ENCODE peak calls at places on chromosome X, in seven cellular contexts. X, B, G, L, J, Y and E are unnamed samples.

GRCh38 chrX:151169783-151170182 is 6.6 kb upstream of the GPR50 start:
- DNase-seq in X (no peak), B (no peak), G (no peak), L (no peak), J (no peak), Y (no peak), E (no peak)

GRCh38 chrX:118459494-118459893 is 36.1 kb upstream of the DOCK11 start:
- DNase-seq in X (no peak), B (no peak), G (no peak), L (peak), J (no peak), Y (no peak), E (no peak)

GRCh38 chrX:133056341-133056740 is 40.6 kb downstream of the USP26 start:
- DNase-seq in X (no peak), B (no peak), G (no peak), L (no peak), J (no peak), Y (no peak), E (no peak)

GRCh38 chrX:11381464-11381863 is 88.3 kb downstream of the AMELX start:
- DNase-seq in X (no peak), B (no peak), G (no peak), L (peak), J (peak), Y (peak), E (peak)

GRCh38 chrX:67555578-67556203 is 11.9 kb downstream of the AR start:
- DNase-seq in X (no peak), B (peak), G (no peak), L (peak), J (peak), Y (no peak), E (no peak)

GRCh38 chrX:318739-319578 is at the start of gene GTPBP6:
- DNase-seq in X (peak), B (peak), G (peak), L (peak), J (peak), Y (peak), E (peak)

GRCh38 chrX:68672581-68673318 is 25.3 kb downstream of the STARD8 start:
- DNase-seq in X (no peak), B (no peak), G (no peak), L (no peak), J (no peak), Y (no peak), E (peak)

GRCh38 chrX:134599173-134599914 is 58.9 kb downstream of the PLAC1 start:
- DNase-seq in X (no peak), B (no peak), G (no peak), L (no peak), J (no peak), Y (no peak), E (peak)

GRCh38 chrX:84729809-84730208 is 227.6 kb upstream of the HDX start:
- DNase-seq in X (no peak), B (no peak), G (no peak), L (peak), J (no peak), Y (no peak), E (peak)

GRCh38 chrX:12951590-12951965 is 23.3 kb upstream of the TMSB4X start:
- DNase-seq in X (no peak), B (no peak), G (no peak), L (no peak), J (no peak), Y (no peak), E (no peak)

GRCh38 chrX:13152511-13152868 is 108.1 kb upstream of the FAM9C start:
- DNase-seq in X (no peak), B (no peak), G (no peak), L (no peak), J (no peak), Y (no peak), E (no peak)

GRCh38 chrX:12153741-12154140 is 15.5 kb downstream of the FRMPD4 start:
- DNase-seq in X (no peak), B (no peak), G (no peak), L (no peak), J (no peak), Y (no peak), E (no peak)

GRCh38 chrX:49187526-49187925 is 1.4 kb upstream of the PRICKLE3 start:
- DNase-seq in X (no peak), B (no peak), G (no peak), L (no peak), J (no peak), Y (no peak), E (no peak)

GRCh38 chrX:86148594-86148993 is 343 bp downstream of the DACH2 start:
- DNase-seq in X (peak), B (no peak), G (no peak), L (no peak), J (no peak), Y (no peak), E (no peak)

GRCh38 chrX:134004038-134004437 is 18.6 kb upstream of the GPC3 start:
- DNase-seq in X (no peak), B (no peak), G (no peak), L (no peak), J (no peak), Y (peak), E (no peak)

GRCh38 chrX:19085975-19086772 is 36.1 kb downstream of the ADGRG2 start:
- DNase-seq in X (no peak), B (no peak), G (no peak), L (no peak), J (no peak), Y (no peak), E (no peak)

GRCh38 chrX:49233176-49233575 is at the start of gene CACNA1F:
- DNase-seq in X (no peak), B (no peak), G (no peak), L (no peak), J (no peak), Y (no peak), E (no peak)

GRCh38 chrX:68936608-68937007 is 107.8 kb downstream of the EFNB1 start:
- DNase-seq in X (peak), B (peak), G (no peak), L (no peak), J (peak), Y (no peak), E (peak)

GRCh38 chrX:12929701-12930100 is 23.3 kb downstream of the TLR8 start:
- DNase-seq in X (no peak), B (no peak), G (no peak), L (no peak), J (no peak), Y (no peak), E (no peak)

GRCh38 chrX:152640039-152640818 is 2.5 kb downstream of the GABRQ start:
- DNase-seq in X (no peak), B (no peak), G (no peak), L (no peak), J (no peak), Y (no peak), E (no peak)

GRCh38 chrX:124736553-124737240 is 390.3 kb downstream of the SH2D1A start:
- DNase-seq in X (peak), B (no peak), G (no peak), L (no peak), J (no peak), Y (no peak), E (no peak)

GRCh38 chrX:40908026-40908425 is 172.7 kb upstream of the MED14 start:
- DNase-seq in X (no peak), B (no peak), G (no peak), L (no peak), J (no peak), Y (no peak), E (no peak)

GRCh38 chrX:133444196-133444595 is 28.9 kb upstream of the GPC4 start:
- DNase-seq in X (no peak), B (no peak), G (no peak), L (no peak), J (no peak), Y (no peak), E (no peak)

GRCh38 chrX:48068096-48068887 is 3.1 kb downstream of the ZNF630 start:
- DNase-seq in X (no peak), B (no peak), G (no peak), L (no peak), J (no peak), Y (no peak), E (no peak)

GRCh38 chrX:149513713-149514427 is 8.8 kb upstream of the IDS start:
- DNase-seq in X (no peak), B (no peak), G (no peak), L (no peak), J (no peak), Y (no peak), E (no peak)

GRCh38 chrX:45712067-45712466 is 511.4 kb upstream of the DIPK2B start:
- DNase-seq in X (no peak), B (no peak), G (no peak), L (no peak), J (no peak), Y (no peak), E (no peak)

GRCh38 chrX:101391831-101392230 is 1.0 kb downstream of the RPL36A start:
- DNase-seq in X (no peak), B (no peak), G (no peak), L (no peak), J (no peak), Y (no peak), E (no peak)

GRCh38 chrX:101394372-101394771 is 3.6 kb downstream of the RPL36A start:
- DNase-seq in X (no peak), B (no peak), G (no peak), L (no peak), J (no peak), Y (no peak), E (no peak)

GRCh38 chrX:101390664-101391525 is at the start of gene RPL36A:
- DNase-seq in X (peak), B (peak), G (peak), L (peak), J (peak), Y (peak), E (peak)

GRCh38 chrX:101395789-101396188 is 5.0 kb downstream of the RPL36A start:
- DNase-seq in X (no peak), B (no peak), G (no peak), L (peak), J (no peak), Y (no peak), E (no peak)

DNA sequence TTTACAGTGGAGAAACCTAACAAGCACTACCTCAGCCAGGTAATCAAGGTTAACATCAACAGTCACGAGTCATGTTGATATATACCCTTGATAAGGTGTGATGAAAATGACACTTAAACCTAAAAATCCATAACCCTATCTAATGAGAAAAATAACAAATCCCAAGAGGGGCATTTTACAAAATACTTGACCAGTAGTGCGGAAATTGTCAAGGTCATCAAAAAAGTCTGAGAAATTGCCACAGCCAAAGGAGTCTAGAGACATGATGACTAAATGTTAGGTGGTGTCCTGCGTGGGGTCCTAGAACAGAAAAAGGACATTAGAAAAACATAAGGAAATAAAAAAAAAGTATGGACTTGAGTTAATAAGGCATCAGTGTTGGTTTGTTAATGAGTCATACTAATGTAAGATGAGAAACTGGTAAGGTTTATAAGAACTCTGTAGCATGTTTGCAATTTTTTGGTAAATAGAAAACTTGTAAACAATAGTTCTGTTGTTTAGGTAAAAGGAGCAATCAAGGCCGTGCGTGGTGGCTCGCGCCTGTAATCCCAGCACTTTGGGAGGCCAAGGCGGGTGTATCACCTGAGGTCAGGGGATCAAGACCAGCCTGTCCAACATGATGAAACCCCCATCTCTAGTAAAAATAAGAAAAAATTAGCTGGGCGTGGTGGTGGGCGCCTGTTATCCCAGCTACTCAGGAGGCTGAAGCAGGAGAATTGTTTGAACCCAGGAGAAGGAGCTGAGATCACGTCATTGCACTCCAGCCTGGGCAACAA is 2.9 kb downstream of the RPL36A start:
- DNase-seq in X (no peak), B (no peak), G (no peak), L (no peak), J (no peak), Y (no peak), E (no peak)
- TF ChIP-seq POLR2AphosphoS5 in X (no peak), B (no peak), G (no peak), L (no peak), J (no peak), Y (no peak), E (no peak)

DNA sequence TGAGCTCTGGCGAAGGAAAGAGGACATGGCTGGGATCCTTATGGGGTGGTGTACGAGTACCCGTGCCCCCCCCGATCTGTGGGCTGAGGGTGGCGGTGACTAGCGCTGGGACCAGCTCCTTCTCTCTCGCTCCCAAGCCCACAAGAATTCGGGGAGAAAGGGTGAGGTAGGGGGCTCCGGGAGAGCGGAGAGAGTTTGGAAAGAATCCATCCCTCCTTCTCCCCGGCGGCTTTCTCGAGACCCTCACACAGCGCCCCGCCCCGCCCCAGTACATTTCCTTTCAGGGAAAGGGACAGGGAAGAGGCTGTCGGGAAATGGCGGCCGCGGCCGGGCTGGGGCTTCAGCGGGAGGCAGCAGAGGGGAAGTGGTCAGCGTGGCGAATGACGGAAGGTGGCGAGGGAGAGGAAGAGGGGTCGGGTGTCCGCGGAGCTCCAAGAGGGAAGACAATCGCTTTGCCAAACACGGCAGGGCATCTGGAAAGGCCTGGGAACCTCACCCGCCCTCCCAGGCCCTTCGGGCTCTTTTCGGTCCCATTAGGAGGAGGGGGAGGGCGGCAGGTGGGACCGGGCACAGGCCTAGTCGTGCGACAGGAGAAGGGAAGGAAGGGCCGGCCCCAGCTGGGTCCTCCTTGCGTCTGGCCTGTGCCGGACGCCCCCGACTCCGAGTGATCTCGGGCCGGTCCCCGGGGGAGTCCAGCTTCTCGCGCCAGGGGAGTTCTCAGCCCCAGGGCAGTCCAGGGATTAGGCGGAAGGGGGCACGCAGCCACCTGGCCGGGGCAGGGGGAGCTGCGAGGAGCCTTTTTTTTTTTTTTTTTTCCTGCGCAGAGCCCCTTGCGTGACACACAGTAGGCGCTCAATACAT is 10.2 kb downstream of the HNRNPH2 start:
- DNase-seq in X (peak), B (peak), G (no peak), L (no peak), J (peak), Y (peak), E (peak)
- TF ChIP-seq POLR2A in X (no peak), B (no peak), G (no peak), L (no peak), J (peak), Y (no peak), E (no peak)

GRCh38 chrX:37349131-37350033 is at the start of gene PRRG1:
- DNase-seq in X (peak), B (peak), G (peak), L (peak), J (peak), Y (peak), E (peak)
- TF ChIP-seq POLR2AphosphoS5 in X (peak), B (peak), G (peak), L (peak), J (peak), Y (peak), E (peak)

DNA sequence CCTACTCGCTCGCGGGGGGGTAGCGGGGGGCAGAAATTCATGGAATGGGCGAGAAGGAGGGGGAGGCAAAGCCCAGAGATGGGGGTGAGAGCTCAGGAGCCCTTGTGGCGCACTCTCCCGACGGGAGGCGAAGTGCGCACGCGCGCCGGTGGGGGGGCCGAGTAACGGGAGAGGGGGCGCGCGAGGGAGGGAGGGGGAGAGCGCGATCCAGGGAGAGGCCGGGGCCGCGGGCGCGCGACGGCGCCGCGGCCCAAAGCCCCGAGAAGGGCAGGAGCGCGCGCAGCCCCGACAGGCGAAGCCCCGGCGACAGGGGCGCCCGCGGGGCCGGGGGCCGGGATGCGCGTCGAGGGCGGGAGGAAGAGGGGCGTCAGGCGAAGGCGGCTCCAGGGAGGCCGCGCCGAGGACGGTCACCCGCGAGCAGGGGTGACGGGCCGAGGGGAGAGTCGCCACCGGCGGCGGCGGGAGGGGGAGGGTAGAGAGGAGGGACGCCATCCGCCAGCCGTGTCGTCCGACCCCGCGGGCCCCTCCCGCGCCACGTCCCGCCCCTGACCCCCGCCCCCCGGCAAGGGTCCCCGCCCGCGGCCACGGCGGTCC is 417 bp downstream of the MECP2 start:
- DNase-seq in X (peak), B (peak), G (peak), L (peak), J (peak), Y (peak), E (peak)
- TF ChIP-seq POLR2A in X (no peak), B (no peak), G (no peak), L (no peak), J (no peak), Y (no peak), E (no peak)

DNA sequence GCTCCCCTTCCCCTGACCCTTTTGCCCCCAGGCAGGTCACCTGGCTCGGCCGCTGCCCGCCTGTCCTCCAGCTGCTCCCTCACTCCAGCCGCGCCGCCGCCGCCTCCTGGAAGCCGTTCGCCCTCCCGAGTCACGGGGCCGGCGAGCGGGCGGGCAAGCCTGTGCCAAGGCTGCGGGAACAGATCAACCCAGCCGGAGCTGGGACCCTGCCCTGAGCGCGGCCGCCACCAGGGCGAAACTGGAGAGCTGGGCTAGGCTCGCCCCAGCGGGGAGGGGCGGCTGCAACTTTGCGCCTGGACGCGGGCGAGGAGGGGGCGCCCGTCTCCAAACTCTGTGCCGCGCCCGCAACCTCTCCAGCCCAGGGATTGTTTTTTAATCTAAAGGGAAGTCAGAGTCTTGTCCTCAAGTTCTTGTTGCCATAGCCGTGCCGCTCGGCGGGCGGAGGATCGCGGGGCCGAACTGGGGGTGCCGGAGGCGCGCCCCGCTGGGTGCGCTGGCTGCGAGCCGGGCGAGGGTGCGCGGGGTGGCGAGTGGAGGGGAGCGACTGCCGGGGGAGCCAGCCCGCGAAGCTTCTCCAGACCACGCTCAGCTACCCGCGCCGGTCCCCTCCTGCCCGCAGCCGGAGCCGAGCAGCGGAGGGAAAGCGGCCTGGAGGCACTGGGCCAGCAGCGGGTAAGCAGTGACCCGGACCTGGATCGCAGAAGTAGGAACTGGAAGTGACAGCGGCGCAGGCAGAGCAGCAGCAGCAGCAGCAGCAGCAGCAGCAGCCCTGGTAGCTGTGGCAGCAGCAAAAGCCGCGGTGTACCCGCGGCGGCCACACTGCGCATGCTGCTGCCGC is 13.4 kb downstream of the ARHGEF6 start:
- DNase-seq in X (peak), B (peak), G (peak), L (peak), J (peak), Y (peak), E (peak)
- TF ChIP-seq POLR2AphosphoS5 in X (peak), B (peak), G (peak), L (no peak), J (peak), Y (no peak), E (peak)

GRCh38 chrX:101925733-101926132 is 6.1 kb downstream of the ZMAT1 start:
- DNase-seq in X (no peak), B (no peak), G (no peak), L (no peak), J (no peak), Y (no peak), E (no peak)

GRCh38 chrX:101932249-101932570 is 383 bp upstream of the ZMAT1 start:
- DNase-seq in X (no peak), B (no peak), G (no peak), L (no peak), J (no peak), Y (no peak), E (no peak)

GRCh38 chrX:101931104-101931493 is 728 bp downstream of the ZMAT1 start:
- DNase-seq in X (no peak), B (no peak), G (no peak), L (no peak), J (no peak), Y (no peak), E (no peak)

DNA sequence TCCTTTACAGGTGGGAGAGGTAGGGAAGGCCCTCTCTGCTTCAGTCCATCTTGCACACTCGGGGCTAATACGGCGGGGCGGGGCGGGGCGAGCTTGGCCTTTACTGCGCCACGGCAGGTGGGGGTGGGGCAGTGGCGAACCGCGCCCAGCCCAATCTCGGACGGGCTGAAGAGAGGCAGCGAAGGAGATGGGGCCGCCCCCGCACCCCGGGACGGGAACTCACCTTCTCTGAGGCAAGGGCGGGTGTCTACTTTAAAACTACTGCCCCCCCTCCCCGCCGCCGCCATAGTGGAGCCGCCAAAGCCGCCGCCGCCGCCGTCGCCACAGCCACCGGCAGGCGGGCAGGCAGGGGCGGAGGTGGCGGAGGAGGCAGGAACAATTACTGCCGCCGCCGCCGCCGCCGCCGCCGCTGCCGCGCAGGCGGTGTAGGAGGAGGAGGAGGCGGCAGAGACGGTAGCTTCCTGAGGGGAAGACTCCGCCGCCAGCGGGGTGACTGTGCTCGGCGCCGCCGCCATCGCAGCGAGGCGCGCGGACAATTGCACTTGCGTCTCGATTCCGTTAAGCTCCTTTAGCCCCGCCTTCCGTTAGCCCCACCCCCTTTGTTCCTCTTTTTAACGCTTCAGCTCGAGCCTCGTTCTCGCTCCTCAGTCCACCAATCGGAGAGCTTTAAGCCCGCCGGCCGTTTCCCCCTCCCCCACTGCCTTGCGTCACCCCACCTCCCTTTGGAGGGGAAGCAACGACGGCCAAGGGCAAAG is at the start of gene ZMAT1:
- DNase-seq in X (peak), B (peak), G (peak), L (peak), J (peak), Y (peak), E (peak)
- TF ChIP-seq POLR2A in X (no peak), B (no peak), G (peak), L (no peak), J (peak), Y (peak), E (peak)